ENCODE peak calls at places on chromosomes 4 and X, in six cellular contexts. One of them, this sample, is unnamed.

GRCh38 chr4:71132486-71132885 is 139.0 kb downstream of the DCK start:
- DNase-seq in SK-N-SH: no peak
- DNase-seq in tibial artery: no peak
- DNase-seq in pancreas: no peak
- DNase-seq in lower lobe of right lung: no peak
- DNase-seq in PC-3: no peak
- DNase-seq in this sample: no peak

GRCh38 chrX:53303195-53303594 is 21.8 kb upstream of the IQSEC2 start:
- DNase-seq in PC-3: no peak
- DNase-seq in SK-N-SH: no peak
- DNase-seq in tibial artery: no peak
- DNase-seq in pancreas: no peak
- DNase-seq in lower lobe of right lung: no peak
- DNase-seq in this sample: no peak

GRCh38 chr4:111404673-111405072 is 740.6 kb upstream of the FAM241A start:
- DNase-seq in pancreas: no peak
- DNase-seq in tibial artery: no peak
- DNase-seq in lower lobe of right lung: no peak
- DNase-seq in PC-3: no peak
- DNase-seq in SK-N-SH: no peak
- DNase-seq in this sample: no peak

GRCh38 chr4:127642169-127642568 is 9.4 kb downstream of the INTU start:
- DNase-seq in PC-3: no peak
- DNase-seq in SK-N-SH: no peak
- DNase-seq in lower lobe of right lung: no peak
- DNase-seq in pancreas: no peak
- DNase-seq in tibial artery: no peak
- DNase-seq in this sample: no peak

GRCh38 chr4:139934786-139935330 is 219.1 kb downstream of the MAML3 start:
- DNase-seq in pancreas: no peak
- DNase-seq in SK-N-SH: peak; percentile 42
- DNase-seq in PC-3: no peak
- DNase-seq in lower lobe of right lung: no peak
- DNase-seq in tibial artery: no peak
- DNase-seq in this sample: no peak

GRCh38 chr4:164648849-164649212 is 105.1 kb upstream of the SMIM31 start:
- DNase-seq in lower lobe of right lung: no peak
- DNase-seq in SK-N-SH: no peak
- DNase-seq in PC-3: no peak
- DNase-seq in pancreas: no peak
- DNase-seq in tibial artery: no peak
- DNase-seq in this sample: no peak

GRCh38 chr4:29581469-29581868 is 1138.7 kb upstream of the PCDH7 start:
- DNase-seq in pancreas: no peak
- DNase-seq in SK-N-SH: no peak
- DNase-seq in PC-3: no peak
- DNase-seq in lower lobe of right lung: no peak
- DNase-seq in tibial artery: no peak
- DNase-seq in this sample: no peak

GRCh38 chr4:185322805-185323204 is 72.9 kb downstream of the LRP2BP start:
- DNase-seq in pancreas: no peak
- DNase-seq in tibial artery: no peak
- DNase-seq in lower lobe of right lung: no peak
- DNase-seq in PC-3: no peak
- DNase-seq in SK-N-SH: no peak
- DNase-seq in this sample: no peak

DNA sequence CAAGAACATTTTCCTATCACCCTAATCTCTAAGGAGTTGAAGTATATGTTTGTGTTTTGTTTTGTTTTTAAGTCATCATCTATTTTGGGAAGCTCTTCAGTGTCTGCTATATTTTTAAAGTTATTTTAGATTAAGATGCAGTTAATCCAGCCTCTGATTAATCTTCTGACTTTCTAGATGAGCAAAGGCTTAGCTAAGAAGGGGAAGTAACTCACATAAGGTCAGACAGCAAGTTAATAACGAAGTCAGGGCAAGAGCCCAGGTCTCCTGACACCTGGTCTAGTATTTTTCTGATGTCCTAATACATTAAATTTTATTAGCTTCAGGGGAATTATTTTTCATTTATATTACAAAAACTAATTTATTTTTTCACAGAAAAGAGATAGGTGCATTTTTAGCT is 168.5 kb downstream of the SOWAHB start:
- DNase-seq in PC-3: no peak
- DNase-seq in tibial artery: no peak
- DNase-seq in lower lobe of right lung: no peak
- DNase-seq in pancreas: no peak
- DNase-seq in SK-N-SH: no peak
- DNase-seq in this sample: no peak
- H3K4me1 ChIP-seq in PC-3: peaks cover 23% of the 10 kb centered on the region
- H3K4me1 ChIP-seq in tibial artery: peaks cover 21% of the 10 kb centered on the region
- H3K4me1 ChIP-seq in lower lobe of right lung: peaks cover 10% of the 10 kb centered on the region
- H3K4me1 ChIP-seq in pancreas: no peaks in the 10 kb centered on the region
- H3K4me1 ChIP-seq in SK-N-SH: peaks cover 11% of the 10 kb centered on the region
- H3K4me1 ChIP-seq in this sample: no peaks in the 10 kb centered on the region

DNA sequence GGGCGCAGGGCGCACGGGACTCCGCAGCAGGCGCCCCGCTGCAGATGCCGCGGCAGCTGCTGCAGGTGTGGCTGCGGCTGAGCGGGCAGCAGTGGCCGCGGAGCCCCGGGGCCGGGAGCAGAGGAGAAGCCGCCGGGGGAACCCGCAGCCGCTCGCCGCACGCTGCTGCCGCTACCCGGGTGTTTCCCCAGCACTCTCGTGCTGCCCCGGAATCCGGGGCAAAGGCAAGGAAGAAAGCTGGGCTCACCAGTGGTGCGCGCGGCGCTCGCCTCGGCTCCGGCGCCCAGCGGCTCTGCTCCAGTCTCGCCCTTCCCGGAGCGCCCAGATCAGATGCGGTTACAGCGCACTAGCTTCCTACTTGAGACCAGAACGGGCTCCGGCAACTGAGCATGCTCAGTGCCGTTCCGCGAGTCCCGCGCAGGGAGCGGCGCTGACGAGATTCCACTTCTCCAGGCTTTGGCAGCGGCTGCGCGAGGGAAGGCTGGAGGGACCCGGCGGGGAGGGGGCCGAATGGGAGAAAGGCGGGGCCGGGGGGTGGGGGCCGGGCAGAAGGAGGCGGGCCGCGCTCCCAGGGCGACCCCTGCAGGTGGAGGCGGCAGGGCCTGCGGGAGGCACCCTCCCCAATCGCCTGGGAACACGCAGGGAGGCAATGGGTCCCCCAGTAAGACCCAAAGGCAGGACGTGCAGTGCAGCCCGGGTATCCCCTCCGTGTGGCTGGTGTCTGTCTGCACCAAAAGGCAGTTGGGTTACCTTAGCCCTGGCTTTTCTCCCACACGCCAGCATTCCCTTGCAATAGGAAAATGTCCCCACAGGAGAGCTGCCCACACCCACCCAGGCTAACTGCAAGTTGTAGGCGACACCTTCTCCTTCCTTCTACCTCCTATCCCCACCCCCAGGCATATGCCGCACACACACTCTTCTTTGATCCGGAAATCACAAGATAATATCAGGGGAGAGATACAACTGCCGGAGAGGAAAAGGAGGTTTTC is at the start of gene APBB2:
- DNase-seq in lower lobe of right lung: peak; percentile 95
- DNase-seq in PC-3: peak; percentile 96
- DNase-seq in pancreas: peak; percentile 98
- DNase-seq in SK-N-SH: peak; percentile 98
- DNase-seq in tibial artery: peak; percentile 97
- DNase-seq in this sample: peak; percentile 96
- TF ChIP-seq CTCF in lower lobe of right lung: peak; percentile 94
- TF ChIP-seq CTCF in PC-3: peak; percentile 49
- TF ChIP-seq CTCF in pancreas: peak; percentile 76
- TF ChIP-seq CTCF in SK-N-SH: peak; percentile 74
- TF ChIP-seq CTCF in tibial artery: peak; percentile 53
- TF ChIP-seq CTCF in this sample: peak; percentile 94

DNA sequence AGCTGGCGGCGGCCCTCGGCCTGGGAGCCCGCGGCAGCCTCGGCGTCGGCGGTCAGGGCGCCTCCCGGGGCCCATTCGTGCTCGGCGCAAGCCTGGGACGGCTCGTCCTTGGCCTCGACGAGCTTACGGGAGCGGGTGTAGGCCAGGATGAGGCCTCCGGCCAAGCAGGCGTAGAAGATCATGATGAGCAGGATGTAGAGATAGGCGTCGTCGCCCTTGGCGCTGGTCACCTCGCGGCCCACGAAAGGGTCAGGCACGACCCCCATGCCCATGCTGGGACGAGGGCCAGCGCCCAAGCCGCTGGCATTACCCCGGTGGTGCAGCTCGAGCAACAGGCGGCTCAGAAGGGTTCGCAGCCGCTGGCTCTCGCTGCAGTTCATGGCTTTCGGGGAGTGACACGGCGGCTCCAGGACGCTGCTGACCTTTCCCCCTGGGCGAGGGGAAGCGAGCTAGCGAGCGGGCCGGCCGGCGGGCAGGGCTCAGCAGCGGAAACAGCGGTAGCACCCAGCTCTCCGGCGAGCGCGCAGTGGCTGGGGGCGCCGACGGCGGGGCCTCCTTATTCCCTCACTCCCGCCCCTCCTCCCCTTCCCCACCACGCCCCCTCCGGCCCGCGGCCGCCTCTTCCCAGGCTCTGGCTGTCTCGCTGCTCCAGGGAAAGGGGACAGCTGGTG is at the start of gene KCNE5:
- DNase-seq in PC-3: no peak
- DNase-seq in lower lobe of right lung: peak; percentile 37
- DNase-seq in tibial artery: no peak
- DNase-seq in pancreas: peak; percentile 59
- DNase-seq in SK-N-SH: peak; percentile 46
- DNase-seq in this sample: no peak
- H3K4me3 ChIP-seq in PC-3: no peak within 1 kb of the TSS
- H3K4me3 ChIP-seq in lower lobe of right lung: peak within 1 kb of the TSS; percentile 8
- H3K4me3 ChIP-seq in tibial artery: peak within 1 kb of the TSS; percentile 29
- H3K4me3 ChIP-seq in pancreas: no peak within 1 kb of the TSS
- H3K4me3 ChIP-seq in SK-N-SH: no peak within 1 kb of the TSS
- H3K4me3 ChIP-seq in this sample: no peak within 1 kb of the TSS

DNA sequence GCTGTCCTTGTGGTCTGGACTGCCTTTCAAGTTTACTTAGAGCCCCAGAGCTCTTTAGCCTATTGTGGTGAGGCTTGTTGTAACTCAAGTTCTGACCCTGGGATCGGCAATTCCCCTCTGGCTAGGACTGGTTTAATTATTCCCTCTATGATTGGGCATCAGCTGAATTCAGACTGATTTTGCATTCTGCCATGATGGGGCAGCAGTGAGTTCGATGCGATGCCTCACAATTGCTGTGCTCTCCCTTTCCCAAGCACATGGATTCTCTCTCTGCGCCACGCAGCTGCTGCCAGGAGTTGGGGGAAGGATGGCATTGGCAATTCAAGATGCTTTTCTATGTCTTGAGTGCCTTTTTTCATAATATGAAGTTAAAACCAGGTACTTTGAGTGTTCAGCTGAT is 327.8 kb upstream of the CXorf51B start:
- DNase-seq in SK-N-SH: no peak
- DNase-seq in pancreas: no peak
- DNase-seq in tibial artery: no peak
- DNase-seq in lower lobe of right lung: no peak
- DNase-seq in PC-3: no peak
- DNase-seq in this sample: no peak
- H3K4me1 ChIP-seq in SK-N-SH: no peaks in the 10 kb centered on the region
- H3K4me1 ChIP-seq in pancreas: no peaks in the 10 kb centered on the region
- H3K4me1 ChIP-seq in tibial artery: no peaks in the 10 kb centered on the region
- H3K4me1 ChIP-seq in lower lobe of right lung: no peaks in the 10 kb centered on the region
- H3K4me1 ChIP-seq in PC-3: no peaks in the 10 kb centered on the region
- H3K4me1 ChIP-seq in this sample: no peaks in the 10 kb centered on the region

GRCh38 chr4:177107288-177107901 is 202.3 kb upstream of the NEIL3 start:
- DNase-seq in SK-N-SH: no peak
- DNase-seq in tibial artery: no peak
- DNase-seq in lower lobe of right lung: no peak
- DNase-seq in pancreas: no peak
- DNase-seq in PC-3: no peak
- DNase-seq in this sample: no peak

GRCh38 chr4:177105526-177105925 is 204.1 kb upstream of the NEIL3 start:
- DNase-seq in tibial artery: no peak
- DNase-seq in pancreas: no peak
- DNase-seq in PC-3: no peak
- DNase-seq in lower lobe of right lung: no peak
- DNase-seq in SK-N-SH: no peak
- DNase-seq in this sample: no peak

GRCh38 chr4:177109769-177110168 is 199.9 kb upstream of the NEIL3 start:
- DNase-seq in tibial artery: no peak
- DNase-seq in pancreas: no peak
- DNase-seq in PC-3: no peak
- DNase-seq in SK-N-SH: no peak
- DNase-seq in lower lobe of right lung: no peak
- DNase-seq in this sample: no peak

GRCh38 chr4:177108708-177109107 is 201.0 kb upstream of the NEIL3 start:
- DNase-seq in lower lobe of right lung: no peak
- DNase-seq in pancreas: no peak
- DNase-seq in SK-N-SH: no peak
- DNase-seq in tibial artery: no peak
- DNase-seq in PC-3: peak; percentile 17
- DNase-seq in this sample: no peak
- TF ChIP-seq CTCF in lower lobe of right lung: peak; percentile 9
- TF ChIP-seq CTCF in pancreas: no peak
- TF ChIP-seq CTCF in SK-N-SH: peak; percentile 41
- TF ChIP-seq CTCF in tibial artery: no peak
- TF ChIP-seq CTCF in PC-3: peak; percentile 54
- TF ChIP-seq CTCF in this sample: no peak

GRCh38 chr4:85806346-85806745 is 331.4 kb downstream of the ARHGAP24 start:
- DNase-seq in lower lobe of right lung: no peak
- DNase-seq in tibial artery: no peak
- DNase-seq in pancreas: no peak
- DNase-seq in SK-N-SH: no peak
- DNase-seq in PC-3: no peak
- DNase-seq in this sample: no peak

GRCh38 chr4:85808864-85809263 is 333.9 kb downstream of the ARHGAP24 start:
- DNase-seq in pancreas: no peak
- DNase-seq in PC-3: peak; percentile 52
- DNase-seq in SK-N-SH: no peak
- DNase-seq in tibial artery: no peak
- DNase-seq in lower lobe of right lung: no peak
- DNase-seq in this sample: no peak

GRCh38 chr4:85803846-85804245 is 328.9 kb downstream of the ARHGAP24 start:
- DNase-seq in pancreas: no peak
- DNase-seq in SK-N-SH: no peak
- DNase-seq in tibial artery: no peak
- DNase-seq in lower lobe of right lung: no peak
- DNase-seq in PC-3: no peak
- DNase-seq in this sample: no peak

GRCh38 chr4:85808104-85808503 is 333.2 kb downstream of the ARHGAP24 start:
- DNase-seq in PC-3: no peak
- DNase-seq in lower lobe of right lung: no peak
- DNase-seq in SK-N-SH: no peak
- DNase-seq in tibial artery: no peak
- DNase-seq in pancreas: no peak
- DNase-seq in this sample: no peak

DNA sequence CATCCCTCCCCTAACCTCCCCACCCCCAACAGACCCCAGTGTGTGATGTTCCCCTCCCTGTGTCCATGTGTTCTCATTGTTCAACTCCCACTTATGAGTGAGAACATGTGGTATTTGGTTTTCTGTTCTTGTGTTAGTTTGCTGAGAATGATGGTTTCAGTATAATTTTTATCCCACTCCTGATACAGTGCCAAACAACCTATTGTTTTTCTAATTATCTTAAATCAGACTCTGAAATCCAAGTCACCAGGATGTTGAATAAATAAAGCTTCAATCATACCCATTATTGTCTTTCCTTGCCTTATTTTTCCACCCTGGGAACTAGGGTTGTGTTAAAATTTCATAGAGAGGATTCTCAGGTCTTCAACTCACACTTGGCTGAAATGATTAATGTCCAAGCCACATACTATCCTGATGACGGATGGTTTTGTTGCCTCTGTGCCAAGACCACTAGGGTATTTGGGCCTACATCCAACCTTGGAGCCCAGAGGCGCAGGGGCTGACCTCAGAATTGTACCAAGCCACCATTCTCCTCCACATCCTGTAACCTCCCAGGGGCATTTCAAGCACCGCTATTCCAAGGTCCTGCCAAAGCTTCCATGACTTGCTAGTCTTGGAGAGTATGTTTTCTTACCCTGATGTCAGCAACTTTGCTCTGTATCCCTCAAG is 332.4 kb downstream of the ARHGAP24 start:
- DNase-seq in lower lobe of right lung: no peak
- DNase-seq in pancreas: no peak
- DNase-seq in tibial artery: peak; percentile 74
- DNase-seq in SK-N-SH: no peak
- DNase-seq in PC-3: peak; percentile 73
- DNase-seq in this sample: no peak
- H3K4me3 ChIP-seq in lower lobe of right lung: no peak overlapping the region
- H3K4me3 ChIP-seq in pancreas: no peak overlapping the region
- H3K4me3 ChIP-seq in tibial artery: no peak overlapping the region
- H3K4me3 ChIP-seq in SK-N-SH: no peak overlapping the region
- H3K4me3 ChIP-seq in PC-3: no peak overlapping the region
- H3K4me3 ChIP-seq in this sample: no peak overlapping the region